ENCODE peak calls at places on chromosomes 5 and 9, in five cellular contexts. A is K562, W is IMR-90, T is GM12878, B is HepG2. U is an unnamed sample.

GRCh38 chr5:160347453-160347852 is 23.0 kb downstream of the C1QTNF2 start:
- DNase-seq in A (no peak), W (no peak), T (no peak), B (no peak), U (no peak)

GRCh38 chr5:81773574-81773973 is 22.7 kb upstream of the SSBP2 start:
- DNase-seq in A (peak; percentile 44), W (no peak), T (no peak), B (no peak), U (peak; percentile 21)

GRCh38 chr9:113139225-113139829 is 11.5 kb upstream of the SLC31A2 start:
- DNase-seq in A (no peak), W (no peak), T (no peak), B (peak; percentile 97), U (no peak)

GRCh38 chr5:11452854-11453253 is 451.4 kb downstream of the CTNND2 start:
- DNase-seq in A (no peak), W (no peak), T (no peak), B (no peak), U (no peak)

GRCh38 chr5:127863161-127863560 is 160.0 kb downstream of the CCDC192 start:
- DNase-seq in A (no peak), W (peak; percentile 62), T (no peak), B (no peak), U (no peak)

GRCh38 chr5:171444582-171444981 is 25.1 kb downstream of the FGF18 start:
- DNase-seq in A (no peak), W (no peak), T (no peak), B (no peak), U (no peak)

GRCh38 chr9:83537331-83538171 is 650 bp downstream of the FRMD3 start:
- DNase-seq in A (no peak), W (no peak), T (no peak), B (no peak), U (no peak)

GRCh38 chr9:89218040-89218928 is 39.7 kb upstream of the SHC3 start:
- DNase-seq in A (no peak), W (no peak), T (no peak), B (no peak), U (no peak)

GRCh38 chr9:18424132-18424531 is 49.8 kb upstream of the ADAMTSL1 start:
- DNase-seq in A (no peak), W (peak; percentile 15), T (no peak), B (no peak), U (no peak)

GRCh38 chr9:122158202-122158601 is 1.4 kb downstream of the NDUFA8 start:
- DNase-seq in A (peak; percentile 83), W (peak; percentile 43), T (no peak), B (peak; percentile 59), U (peak; percentile 78)

GRCh38 chr9:96258967-96259366 is 43.0 kb downstream of the HSD17B3 start:
- DNase-seq in A (no peak), W (no peak), T (no peak), B (no peak), U (no peak)

GRCh38 chr5:132273631-132274030 is 16.1 kb downstream of the PDLIM4 start:
- DNase-seq in A (no peak), W (no peak), T (no peak), B (no peak), U (no peak)

GRCh38 chr9:81823672-81824554 is 104.3 kb upstream of the SPATA31D4 start:
- DNase-seq in A (no peak), W (no peak), T (no peak), B (no peak), U (no peak)

GRCh38 chr9:92140074-92140753 is 25.0 kb upstream of the SPTLC1 start:
- DNase-seq in A (peak; percentile 86), W (peak; percentile 65), T (no peak), B (peak; percentile 67), U (peak; percentile 73)

GRCh38 chr9:96514108-96514824 is 64.3 kb downstream of the HABP4 start:
- DNase-seq in A (no peak), W (peak; percentile 73), T (no peak), B (no peak), U (no peak)

GRCh38 chr5:2112128-2112808 is 229.5 kb upstream of the IRX4 start:
- DNase-seq in A (no peak), W (no peak), T (no peak), B (no peak), U (no peak)

GRCh38 chr9:89359636-89360315 is 41.5 kb downstream of the SECISBP2 start:
- DNase-seq in A (no peak), W (peak; percentile 7), T (no peak), B (no peak), U (no peak)

GRCh38 chr5:140734354-140734753 is 34.1 kb downstream of the ZMAT2 start:
- DNase-seq in A (peak; percentile 72), W (no peak), T (no peak), B (peak; percentile 43), U (no peak)

GRCh38 chr9:14768561-14769234 is 46.2 kb upstream of the CER1 start:
- DNase-seq in A (peak; percentile 43), W (peak; percentile 51), T (no peak), B (peak; percentile 34), U (peak; percentile 23)

GRCh38 chr5:42840279-42840678 is 28.6 kb upstream of the SELENOP start:
- DNase-seq in A (no peak), W (peak; percentile 58), T (no peak), B (peak; percentile 38), U (no peak)

GRCh38 chr5:9381464-9381863 is 164.4 kb downstream of the SEMA5A start:
- DNase-seq in A (no peak), W (no peak), T (peak; percentile 68), B (no peak), U (no peak)

GRCh38 chr5:28301676-28302075 is 1263.3 kb upstream of the CDH9 start:
- DNase-seq in A (peak; percentile 0), W (peak; percentile 0), T (no peak), B (no peak), U (peak; percentile 88)
- TF ChIP-seq SMC3 in A (no peak), W (no peak), T (no peak), B (no peak), U (no peak)

GRCh38 chr9:127568971-127569818 is 42.9 kb upstream of the STXBP1 start:
- DNase-seq in A (peak; percentile 86), W (peak; percentile 72), T (no peak), B (peak; percentile 55), U (peak; percentile 78)
- TF ChIP-seq POLR2A in A (no peak), W (peak; percentile 78), T (no peak), B (no peak), U (peak; percentile 32)

GRCh38 chr5:115079934-115080623 is 89.6 kb downstream of the TRIM36 start:
- DNase-seq in A (no peak), W (no peak), T (no peak), B (no peak), U (no peak)
- TF ChIP-seq SMC3 in A (no peak), W (no peak), T (no peak), B (no peak), U (no peak)

GRCh38 chr5:159100928-159101646 is 1.4 kb upstream of the EBF1 start:
- DNase-seq in A (no peak), W (no peak), T (no peak), B (no peak), U (no peak)

GRCh38 chr5:159098285-159099048 is 1.2 kb downstream of the EBF1 start:
- DNase-seq in A (no peak), W (no peak), T (no peak), B (no peak), U (no peak)

GRCh38 chr5:159100022-159100927 is 559 bp upstream of the EBF1 start:
- DNase-seq in A (peak; percentile 92), W (peak; percentile 88), T (peak; percentile 81), B (no peak), U (peak; percentile 86)

GRCh38 chr5:159097461-159098284 is 2.0 kb downstream of the EBF1 start:
- DNase-seq in A (no peak), W (peak; percentile 25), T (no peak), B (no peak), U (no peak)

DNA sequence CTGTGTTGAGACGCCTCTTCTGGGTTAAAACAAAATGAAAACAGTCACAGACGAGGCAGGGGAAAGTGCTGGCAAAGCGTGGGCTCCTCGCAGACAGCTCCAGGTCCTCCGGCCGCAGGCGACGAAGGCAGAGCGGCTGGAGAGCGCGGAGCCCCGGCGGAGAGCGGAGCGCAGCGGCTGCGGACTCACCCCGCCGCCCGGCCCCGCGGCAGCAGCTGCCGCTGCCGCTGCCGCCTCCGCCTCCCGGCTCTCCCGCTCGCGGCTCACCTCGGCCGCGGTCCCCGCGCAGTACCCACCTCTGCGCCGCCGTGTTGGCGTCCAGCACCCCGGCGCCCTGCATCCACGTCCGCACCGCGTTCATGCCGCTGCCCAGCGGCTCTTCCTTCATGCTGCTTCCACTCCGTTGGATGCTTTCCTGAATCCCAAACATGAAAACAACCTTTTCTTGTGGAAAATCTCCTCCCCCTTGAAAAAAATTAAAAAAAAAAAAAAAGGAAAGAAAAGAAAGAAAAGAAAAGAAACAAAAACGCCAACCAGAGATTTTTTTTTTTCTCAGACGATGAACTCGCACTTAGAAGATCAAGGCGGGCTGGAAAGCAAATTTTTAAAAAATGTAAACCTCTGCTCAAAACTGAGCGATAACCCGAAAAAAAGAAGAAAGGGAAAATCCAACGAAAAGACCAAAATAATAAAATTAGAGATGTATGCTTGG is 511 bp downstream of the EBF1 start:
- DNase-seq in A (peak; percentile 59), W (peak; percentile 63), T (no peak), B (no peak), U (peak; percentile 58)
- TF ChIP-seq POLR2A in A (no peak), W (no peak), T (peak; percentile 57), B (no peak), U (peak; percentile 14)

DNA sequence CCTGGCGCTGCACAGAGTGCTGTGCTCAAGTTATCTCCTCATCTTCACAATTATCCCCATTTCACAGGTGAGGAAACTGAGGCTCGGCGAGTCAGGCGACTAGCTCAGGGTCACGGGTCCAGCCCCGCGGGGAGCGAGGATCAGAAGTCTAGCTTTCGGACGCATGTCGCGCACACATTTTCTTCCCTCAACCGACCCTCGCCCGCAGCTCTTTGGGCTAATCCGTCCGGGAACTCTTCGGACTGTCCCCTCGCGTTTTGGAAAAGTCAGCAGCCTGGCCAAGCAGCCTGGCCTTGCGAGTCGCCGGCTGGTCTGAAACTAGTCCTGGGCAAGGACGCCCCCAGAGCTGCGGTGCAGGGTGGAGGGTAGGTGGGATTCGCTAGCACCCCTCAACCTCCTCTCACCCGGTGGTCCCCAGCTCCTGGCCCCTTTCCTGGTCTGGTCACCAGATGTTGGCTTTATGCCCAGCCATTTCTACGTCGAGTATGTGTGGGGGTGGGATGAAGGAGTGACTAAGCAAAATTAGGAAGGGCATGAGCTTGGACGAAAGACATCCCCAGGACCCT is 518 bp downstream of the BHMT2 start:
- DNase-seq in A (no peak), W (peak; percentile 26), T (no peak), B (peak; percentile 15), U (no peak)
- TF ChIP-seq SMC3 in A (no peak), W (no peak), T (no peak), B (no peak), U (no peak)

DNA sequence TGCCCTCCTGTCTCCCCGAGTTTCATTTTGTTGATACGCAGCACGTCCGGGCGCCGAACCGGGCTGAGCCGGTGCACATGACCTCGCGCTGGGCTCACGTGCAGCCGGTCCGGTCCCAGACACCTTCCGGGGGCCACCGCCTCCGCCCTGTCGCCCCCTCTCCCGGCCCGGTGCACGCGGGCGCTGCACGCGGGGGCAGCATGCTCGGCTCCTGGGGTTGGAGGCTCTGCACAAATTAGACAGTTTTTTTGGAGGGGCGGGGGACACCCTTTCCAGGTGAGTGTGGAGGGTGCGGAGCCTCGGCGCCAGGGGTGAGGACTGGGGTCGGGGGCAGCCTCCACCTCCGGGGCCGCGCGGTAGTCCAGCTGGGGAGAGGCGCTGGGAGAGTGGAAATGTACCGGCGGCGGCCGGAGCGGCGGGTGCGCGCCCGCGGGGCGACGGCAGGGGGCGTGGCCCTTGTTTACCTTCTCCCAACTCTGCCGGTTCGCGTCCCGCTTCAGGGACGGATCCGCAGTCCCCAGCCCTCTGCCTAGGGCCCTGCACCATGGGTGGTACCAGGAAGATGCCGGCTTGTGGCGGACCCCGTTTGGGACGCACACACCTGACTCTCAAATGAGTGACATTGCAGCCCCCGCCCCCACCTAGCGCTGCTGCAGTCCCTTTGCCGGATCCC is 1.1 kb downstream of the JADE2 start:
- DNase-seq in A (peak; percentile 87), W (no peak), T (no peak), B (peak; percentile 67), U (no peak)
- TF ChIP-seq POLR2A in A (peak; percentile 54), W (peak; percentile 10), T (peak; percentile 68), B (peak; percentile 17), U (peak; percentile 40)

U was measured in A549.